ENCODE peak calls at places on chromosomes 12 and 14, in six cellular contexts. One of them, this sample, is unnamed.
A peak's percentile ranks its signal among the peaks of the same experiment; 100 is the strongest.

GRCh38 chr14:96094211-96094610 is 55.0 kb downstream of the C14orf132 start:
- DNase-seq in choroid plexus epithelial cell: no peak
- DNase-seq in CD4-positive, CD25-positive, alpha-beta regulatory T cell: no peak
- DNase-seq in brain microvascular endothelial cell: no peak
- DNase-seq in fibroblast of villous mesenchyme: no peak
- DNase-seq in fibroblast of lung: no peak
- DNase-seq in this sample: no peak

GRCh38 chr14:76687611-76688372 is 73.5 kb upstream of the VASH1 start:
- DNase-seq in choroid plexus epithelial cell: peak; percentile 30
- DNase-seq in CD4-positive, CD25-positive, alpha-beta regulatory T cell: no peak
- DNase-seq in brain microvascular endothelial cell: peak; percentile 16
- DNase-seq in fibroblast of villous mesenchyme: no peak
- DNase-seq in fibroblast of lung: peak; percentile 27
- DNase-seq in this sample: no peak

GRCh38 chr14:88270781-88271180 is 52.3 kb downstream of the KCNK10 start:
- DNase-seq in choroid plexus epithelial cell: no peak
- DNase-seq in CD4-positive, CD25-positive, alpha-beta regulatory T cell: no peak
- DNase-seq in brain microvascular endothelial cell: no peak
- DNase-seq in fibroblast of villous mesenchyme: no peak
- DNase-seq in fibroblast of lung: no peak
- DNase-seq in this sample: no peak

GRCh38 chr12:103503546-103504480 is 8.0 kb upstream of the C12orf42 start:
- DNase-seq in choroid plexus epithelial cell: no peak
- DNase-seq in CD4-positive, CD25-positive, alpha-beta regulatory T cell: peak; percentile 43
- DNase-seq in brain microvascular endothelial cell: no peak
- DNase-seq in fibroblast of villous mesenchyme: no peak
- DNase-seq in fibroblast of lung: no peak
- DNase-seq in this sample: peak; percentile 49

GRCh38 chr14:104437703-104438102 is 141.9 kb upstream of the C14orf180 start:
- DNase-seq in choroid plexus epithelial cell: no peak
- DNase-seq in CD4-positive, CD25-positive, alpha-beta regulatory T cell: no peak
- DNase-seq in brain microvascular endothelial cell: no peak
- DNase-seq in fibroblast of villous mesenchyme: no peak
- DNase-seq in fibroblast of lung: no peak
- DNase-seq in this sample: no peak

GRCh38 chr12:99914206-99914605 is 70.5 kb downstream of the ANKS1B start:
- DNase-seq in choroid plexus epithelial cell: no peak
- DNase-seq in CD4-positive, CD25-positive, alpha-beta regulatory T cell: no peak
- DNase-seq in brain microvascular endothelial cell: no peak
- DNase-seq in fibroblast of villous mesenchyme: no peak
- DNase-seq in fibroblast of lung: no peak
- DNase-seq in this sample: no peak

GRCh38 chr14:63203618-63204406 is 431 bp upstream of the RHOJ start:
- DNase-seq in choroid plexus epithelial cell: peak; percentile 94
- DNase-seq in CD4-positive, CD25-positive, alpha-beta regulatory T cell: no peak
- DNase-seq in brain microvascular endothelial cell: peak; percentile 97
- DNase-seq in fibroblast of villous mesenchyme: peak; percentile 81
- DNase-seq in fibroblast of lung: peak; percentile 99
- DNase-seq in this sample: peak; percentile 4

GRCh38 chr14:100776681-100777365 is 49.1 kb upstream of the MEG3 start:
- DNase-seq in choroid plexus epithelial cell: no peak
- DNase-seq in CD4-positive, CD25-positive, alpha-beta regulatory T cell: no peak
- DNase-seq in brain microvascular endothelial cell: no peak
- DNase-seq in fibroblast of villous mesenchyme: no peak
- DNase-seq in fibroblast of lung: no peak
- DNase-seq in this sample: no peak

GRCh38 chr12:51345681-51346080 is 798 bp downstream of the CELA1 start:
- DNase-seq in choroid plexus epithelial cell: peak; percentile 33
- DNase-seq in CD4-positive, CD25-positive, alpha-beta regulatory T cell: no peak
- DNase-seq in brain microvascular endothelial cell: peak; percentile 56
- DNase-seq in fibroblast of villous mesenchyme: no peak
- DNase-seq in fibroblast of lung: no peak
- DNase-seq in this sample: no peak

GRCh38 chr12:96132819-96133218 is 61.4 kb upstream of the ELK3 start:
- DNase-seq in choroid plexus epithelial cell: no peak
- DNase-seq in CD4-positive, CD25-positive, alpha-beta regulatory T cell: peak; percentile 12
- DNase-seq in brain microvascular endothelial cell: no peak
- DNase-seq in fibroblast of villous mesenchyme: no peak
- DNase-seq in fibroblast of lung: no peak
- DNase-seq in this sample: peak; percentile 23

GRCh38 chr12:116969615-116970575 is 59.1 kb downstream of the FBXW8 start:
- DNase-seq in choroid plexus epithelial cell: no peak
- DNase-seq in CD4-positive, CD25-positive, alpha-beta regulatory T cell: no peak
- DNase-seq in brain microvascular endothelial cell: no peak
- DNase-seq in fibroblast of villous mesenchyme: no peak
- DNase-seq in fibroblast of lung: peak; percentile 20
- DNase-seq in this sample: no peak

DNA sequence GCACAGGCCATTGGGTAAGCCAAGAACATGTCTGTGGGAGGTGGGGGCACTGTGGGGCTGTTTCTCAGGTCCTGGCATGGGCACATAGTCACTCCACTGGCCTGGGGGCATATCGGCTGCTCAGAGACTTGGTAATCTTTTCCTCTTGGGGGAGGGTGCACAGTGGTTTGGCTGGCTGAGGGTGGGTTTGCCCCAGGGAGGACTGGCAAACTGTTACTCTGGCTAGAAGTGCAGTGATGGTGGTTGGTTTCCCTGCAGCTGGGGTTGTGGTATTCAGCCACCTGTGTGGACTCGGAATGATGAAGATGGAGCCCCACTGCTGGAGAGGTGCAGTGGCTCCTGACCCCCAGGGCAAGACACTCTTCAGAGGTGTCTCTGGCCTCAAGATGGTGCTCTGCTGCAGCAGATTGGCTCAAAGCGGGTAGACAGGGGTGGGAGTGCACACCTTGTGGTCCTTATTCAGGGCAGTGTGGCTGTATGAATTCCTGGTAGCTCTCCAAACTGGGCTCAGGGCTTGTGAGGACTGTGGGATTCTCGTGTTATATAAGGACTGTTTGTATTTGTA is 74.1 kb upstream of the DDHD1 start:
- DNase-seq in choroid plexus epithelial cell: no peak
- DNase-seq in CD4-positive, CD25-positive, alpha-beta regulatory T cell: no peak
- DNase-seq in brain microvascular endothelial cell: no peak
- DNase-seq in fibroblast of villous mesenchyme: no peak
- DNase-seq in fibroblast of lung: no peak
- DNase-seq in this sample: peak; percentile 94
- H3K4me3 ChIP-seq in choroid plexus epithelial cell: no peak overlapping the region
- H3K4me3 ChIP-seq in CD4-positive, CD25-positive, alpha-beta regulatory T cell: no peak overlapping the region
- H3K4me3 ChIP-seq in brain microvascular endothelial cell: no peak overlapping the region
- H3K4me3 ChIP-seq in fibroblast of villous mesenchyme: no peak overlapping the region
- H3K4me3 ChIP-seq in fibroblast of lung: no peak overlapping the region
- H3K4me3 ChIP-seq in this sample: peak overlapping the region; percentile 5

GRCh38 chr12:4322789-4323188 is 1.8 kb downstream of the TIGAR start:
- DNase-seq in choroid plexus epithelial cell: no peak
- DNase-seq in CD4-positive, CD25-positive, alpha-beta regulatory T cell: no peak
- DNase-seq in brain microvascular endothelial cell: no peak
- DNase-seq in fibroblast of villous mesenchyme: no peak
- DNase-seq in fibroblast of lung: no peak
- DNase-seq in this sample: no peak
- H3K4me3 ChIP-seq in choroid plexus epithelial cell: no peak overlapping the region
- H3K4me3 ChIP-seq in CD4-positive, CD25-positive, alpha-beta regulatory T cell: peak overlapping the region; percentile 33
- H3K4me3 ChIP-seq in brain microvascular endothelial cell: no peak overlapping the region
- H3K4me3 ChIP-seq in fibroblast of villous mesenchyme: no peak overlapping the region
- H3K4me3 ChIP-seq in fibroblast of lung: peak overlapping the region; percentile 99
- H3K4me3 ChIP-seq in this sample: no peak overlapping the region

DNA sequence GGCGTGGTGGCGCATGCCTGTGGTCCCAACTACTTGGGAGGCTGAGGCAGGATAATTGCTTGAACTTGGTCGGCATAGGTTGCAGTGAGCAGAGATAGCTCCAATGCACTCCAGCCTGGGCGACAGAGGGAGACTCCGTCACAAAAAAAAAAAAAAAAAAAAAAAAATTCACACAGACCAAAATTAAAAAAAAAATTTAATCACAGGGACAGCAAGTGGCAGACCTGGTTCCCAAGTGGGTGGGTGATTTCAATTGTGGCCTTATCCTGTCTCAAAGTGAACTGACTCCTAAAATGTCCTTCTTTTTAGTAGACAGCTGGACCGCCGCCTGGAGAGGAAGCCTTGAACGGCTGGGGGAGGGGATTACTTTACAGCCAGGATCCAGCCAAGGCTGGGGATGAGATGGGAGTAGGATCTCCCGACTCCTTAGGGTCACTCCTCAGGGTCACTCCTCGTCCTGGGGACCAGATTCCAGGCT is 1.6 kb upstream of the KCNH3 start:
- DNase-seq in choroid plexus epithelial cell: no peak
- DNase-seq in CD4-positive, CD25-positive, alpha-beta regulatory T cell: no peak
- DNase-seq in brain microvascular endothelial cell: no peak
- DNase-seq in fibroblast of villous mesenchyme: no peak
- DNase-seq in fibroblast of lung: no peak
- DNase-seq in this sample: no peak
- H3K4me3 ChIP-seq in choroid plexus epithelial cell: no peak overlapping the region
- H3K4me3 ChIP-seq in CD4-positive, CD25-positive, alpha-beta regulatory T cell: no peak overlapping the region
- H3K4me3 ChIP-seq in brain microvascular endothelial cell: no peak overlapping the region
- H3K4me3 ChIP-seq in fibroblast of villous mesenchyme: peak overlapping the region; percentile 26
- H3K4me3 ChIP-seq in fibroblast of lung: peak overlapping the region; percentile 43
- H3K4me3 ChIP-seq in this sample: no peak overlapping the region

DNA sequence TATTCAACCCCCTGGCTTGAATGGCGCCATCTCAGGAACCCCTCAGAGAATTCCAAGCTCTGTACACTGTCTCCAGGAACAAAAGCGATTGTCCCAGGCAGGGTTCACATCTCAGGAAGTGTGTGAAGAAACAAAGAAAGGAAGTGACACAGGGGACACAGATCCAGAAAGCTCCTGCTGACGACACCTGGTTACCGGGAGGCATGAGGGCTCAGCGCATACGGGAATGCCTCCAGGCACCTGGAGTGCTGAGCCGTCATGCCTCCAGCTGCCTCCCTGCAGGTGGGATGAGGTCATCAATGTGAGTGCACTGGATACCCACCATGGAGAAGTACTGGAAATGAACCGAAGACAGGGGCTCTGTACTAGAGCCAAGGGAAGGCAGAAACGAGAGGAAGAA is 45.5 kb downstream of the PITPNM2 start:
- DNase-seq in choroid plexus epithelial cell: no peak
- DNase-seq in CD4-positive, CD25-positive, alpha-beta regulatory T cell: no peak
- DNase-seq in brain microvascular endothelial cell: no peak
- DNase-seq in fibroblast of villous mesenchyme: no peak
- DNase-seq in fibroblast of lung: no peak
- DNase-seq in this sample: no peak
- H3K4me3 ChIP-seq in choroid plexus epithelial cell: no peak overlapping the region
- H3K4me3 ChIP-seq in CD4-positive, CD25-positive, alpha-beta regulatory T cell: no peak overlapping the region
- H3K4me3 ChIP-seq in brain microvascular endothelial cell: no peak overlapping the region
- H3K4me3 ChIP-seq in fibroblast of villous mesenchyme: no peak overlapping the region
- H3K4me3 ChIP-seq in fibroblast of lung: no peak overlapping the region
- H3K4me3 ChIP-seq in this sample: no peak overlapping the region

This sample was measured in Jurkat, Clone E6-1.